ENCODE peak calls at places on chromosomes 12 and 14, in eight cellular contexts. S, T, Z, J, H, D, L and E are unnamed samples.

GRCh38 chr14:23061995-23062394 is 4.7 kb upstream of the CDH24 start:
- DNase-seq in J (no peak), D (peak), T (no peak), H (peak), S (no peak), Z (peak), L (peak), E (peak)

GRCh38 chr12:76422878-76423438 is 74.7 kb upstream of the BBS10 start:
- DNase-seq in H (no peak), Z (no peak), S (no peak), L (no peak), D (peak), J (no peak), T (no peak), E (no peak)

GRCh38 chr12:57237952-57238853 is 8.7 kb downstream of the SHMT2 start:
- DNase-seq in S (no peak), T (no peak), D (no peak), Z (no peak), H (no peak), J (no peak), L (no peak), E (no peak)

GRCh38 chr14:90866822-90867221 is 50.6 kb upstream of the TTC7B start:
- DNase-seq in Z (no peak), L (no peak), H (no peak), J (no peak), T (no peak), S (no peak), D (no peak), E (no peak)

GRCh38 chr14:58836303-58836702 is 198.5 kb downstream of the DACT1 start:
- DNase-seq in D (no peak), J (no peak), S (no peak), H (no peak), Z (no peak), T (no peak), L (no peak), E (no peak)

GRCh38 chr12:13368971-13369370 is 172.4 kb downstream of the EMP1 start:
- DNase-seq in S (peak), D (no peak), L (no peak), J (no peak), H (no peak), T (no peak), Z (no peak), E (no peak)

GRCh38 chr12:89353188-89353822 is 1.0 kb upstream of the DUSP6 start:
- DNase-seq in L (peak), J (peak), T (peak), H (no peak), S (peak), D (peak), Z (no peak), E (peak)

GRCh38 chr12:123713398-123714301 is 1.5 kb downstream of the ATP6V0A2 start:
- DNase-seq in T (peak), Z (no peak), H (no peak), L (peak), S (peak), J (no peak), D (peak), E (no peak)

GRCh38 chr12:116615141-116615861 is 56.1 kb downstream of the MAP1LC3B2 start:
- DNase-seq in H (no peak), J (no peak), S (no peak), Z (no peak), L (no peak), T (no peak), D (no peak), E (no peak)

GRCh38 chr12:75561921-75562320 is 50.5 kb upstream of the KRR1 start:
- DNase-seq in D (no peak), S (no peak), Z (no peak), T (no peak), L (no peak), H (no peak), J (no peak), E (no peak)

GRCh38 chr12:105317453-105317852 is 13.0 kb upstream of the C12orf75 start:
- DNase-seq in J (no peak), Z (no peak), H (peak), S (no peak), T (no peak), D (peak), L (no peak), E (no peak)

DNA sequence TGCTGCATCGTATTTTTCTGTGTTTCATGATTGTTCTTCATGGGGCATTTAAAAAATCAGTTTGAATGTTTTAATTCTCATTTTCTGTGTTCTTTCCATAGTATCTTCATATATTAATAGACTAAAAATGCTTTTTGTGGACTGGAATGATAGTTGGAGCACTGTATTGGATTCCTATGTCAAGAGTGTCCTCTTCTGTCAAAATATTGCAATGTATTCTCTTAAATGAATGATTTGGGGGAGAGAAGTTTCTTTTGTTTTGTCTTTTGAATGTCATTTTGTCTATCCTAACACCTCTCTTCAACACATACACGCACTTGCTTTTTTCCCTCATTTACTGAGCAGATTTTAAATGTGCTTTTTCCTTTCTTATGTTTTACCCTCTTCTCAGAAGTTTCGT is 4.7 kb upstream of the EIF2S3B start:
- DNase-seq in J (no peak), T (no peak), D (peak), H (peak), S (no peak), L (no peak), Z (peak), E (no peak)
- TF ChIP-seq CTCF in J (no peak), T (no peak), D (peak), H (peak), S (no peak), L (no peak), Z (peak), E (no peak)

GRCh38 chr14:30896435-30896834 is 22.1 kb downstream of the COCH start:
- DNase-seq in L (no peak), Z (no peak), S (no peak), T (no peak), H (no peak), J (no peak), D (no peak), E (no peak)
- TF ChIP-seq CTCF in L (no peak), Z (no peak), S (no peak), T (no peak), H (no peak), J (no peak), D (no peak), E (no peak)

GRCh38 chr12:64997858-64998257 is 123.2 kb downstream of the WIF1 start:
- DNase-seq in D (no peak), L (no peak), H (no peak), S (no peak), T (no peak), J (no peak), Z (no peak), E (no peak)

GRCh38 chr12:65004270-65004669 is 116.8 kb downstream of the WIF1 start:
- DNase-seq in L (no peak), T (no peak), S (no peak), Z (no peak), D (peak), J (no peak), H (no peak), E (no peak)

GRCh38 chr12:64995831-64996230 is 125.3 kb downstream of the WIF1 start:
- DNase-seq in L (no peak), J (no peak), D (peak), T (no peak), Z (no peak), H (no peak), S (no peak), E (no peak)

GRCh38 chr12:64998327-64999156 is 122.6 kb downstream of the WIF1 start:
- DNase-seq in H (no peak), D (peak), Z (peak), T (no peak), S (no peak), J (no peak), L (no peak), E (no peak)

DNA sequence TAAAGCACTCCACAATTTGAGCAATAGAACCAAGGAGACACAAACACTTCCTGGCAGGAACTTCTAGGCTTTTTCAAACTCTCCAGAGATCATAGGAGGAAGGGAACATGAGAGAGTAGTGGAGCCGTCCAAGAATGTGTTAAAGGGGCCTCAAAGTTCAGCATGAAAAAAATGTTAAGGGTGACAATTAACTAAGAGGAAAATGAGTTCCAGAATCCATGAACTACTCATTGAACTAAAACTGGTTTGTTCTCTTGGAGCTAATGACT is 122.0 kb downstream of the WIF1 start:
- DNase-seq in S (no peak), D (no peak), T (no peak), H (no peak), J (no peak), Z (no peak), L (no peak), E (no peak)
- TF ChIP-seq CTCF in S (no peak), D (no peak), T (no peak), H (no peak), J (no peak), Z (no peak), L (no peak), E (no peak)

GRCh38 chr14:94005324-94005723 is 8.2 kb downstream of the CCDC197 start:
- DNase-seq in Z (no peak), J (no peak), H (no peak), L (no peak), T (no peak), S (no peak), D (no peak), E (no peak)
- TF ChIP-seq CTCF in Z (peak), J (no peak), H (peak), L (peak), T (no peak), S (peak), D (peak), E (peak)

GRCh38 chr14:56358265-56358664 is 221.3 kb upstream of the TMEM260 start:
- DNase-seq in Z (no peak), L (no peak), S (no peak), D (peak), J (no peak), H (no peak), T (no peak), E (no peak)

GRCh38 chr14:56357478-56357877 is 222.1 kb upstream of the TMEM260 start:
- DNase-seq in L (no peak), D (no peak), T (no peak), J (no peak), S (peak), Z (no peak), H (no peak), E (no peak)

GRCh38 chr14:56359245-56359644 is 220.4 kb upstream of the TMEM260 start:
- DNase-seq in S (no peak), D (no peak), Z (no peak), H (no peak), J (no peak), L (no peak), T (no peak), E (no peak)
- TF ChIP-seq CTCF in S (no peak), D (no peak), Z (no peak), H (no peak), J (no peak), L (no peak), T (no peak), E (no peak)